ENCODE peak calls at places on chromosomes 3 and 15, in seven cellular contexts. B is right atrium auricular region, K is K562, I is fibroblast of mammary gland, U is GM12865, S is heart left ventricle, Y is fibroblast of lung. L is an unnamed sample.
A peak's percentile ranks its signal among the peaks of the same experiment; 100 is the strongest.

GRCh38 chr3:33438871-33439270 is 1.3 kb downstream of the UBP1 start:
- DNase-seq in B (no peak), K (no peak), U (no peak), S (no peak), Y (no peak), I (peak; percentile 40), L (no peak)

GRCh38 chr15:29129221-29129620 is 140.4 kb downstream of the NSMCE3 start:
- DNase-seq in Y (no peak), I (no peak), K (no peak), B (no peak), U (no peak), S (no peak), L (no peak)

GRCh38 chr3:36919439-36920160 is 25.3 kb downstream of the TRANK1 start:
- DNase-seq in K (no peak), I (no peak), Y (no peak), S (no peak), U (no peak), B (no peak), L (no peak)

GRCh38 chr15:62254137-62254934 is 89.3 kb upstream of the C2CD4B start:
- DNase-seq in Y (peak; percentile 37), K (peak; percentile 71), B (peak; percentile 66), S (peak; percentile 82), I (peak; percentile 58), U (peak; percentile 60), L (no peak)

GRCh38 chr15:83285979-83286553 is 1.6 kb upstream of the BNC1 start:
- DNase-seq in K (no peak), S (no peak), U (no peak), Y (peak; percentile 95), B (no peak), I (peak; percentile 81), L (no peak)

GRCh38 chr15:100710744-100711478 is 108.5 kb downstream of the ASB7 start:
- DNase-seq in Y (no peak), I (no peak), S (no peak), U (no peak), B (peak; percentile 28), K (no peak), L (no peak)

GRCh38 chr15:39748276-39748675 is 34.4 kb downstream of the FSIP1 start:
- DNase-seq in K (no peak), B (no peak), I (peak; percentile 44), U (no peak), Y (no peak), S (no peak), L (no peak)

GRCh38 chr15:79978694-79979519 is 7.9 kb upstream of the BCL2A1 start:
- DNase-seq in Y (peak; percentile 60), U (peak; percentile 86), S (no peak), I (peak; percentile 90), B (peak; percentile 57), K (no peak), L (peak; percentile 85)

GRCh38 chr15:42457445-42458442 is 33.2 kb downstream of the ZNF106 start:
- DNase-seq in Y (peak; percentile 96), B (peak; percentile 85), U (peak; percentile 57), K (no peak), I (peak; percentile 95), S (peak; percentile 67), L (peak; percentile 30)

GRCh38 chr15:66130496-66131014 is 123.0 kb downstream of the MEGF11 start:
- DNase-seq in S (no peak), K (no peak), I (no peak), Y (no peak), U (no peak), B (no peak), L (no peak)

GRCh38 chr3:159432721-159433300 is 555.8 kb upstream of the IL12A start:
- DNase-seq in S (no peak), B (no peak), K (no peak), U (no peak), Y (peak; percentile 74), I (peak; percentile 11), L (no peak)

GRCh38 chr3:67790043-67790442 is 135.6 kb upstream of the SUCLG2 start:
- DNase-seq in U (peak; percentile 65), B (no peak), Y (peak; percentile 21), S (no peak), K (peak; percentile 38), I (peak; percentile 58), L (peak; percentile 31)

GRCh38 chr3:123447416-123447748 is 1.5 kb downstream of the ADCY5 start:
- DNase-seq in I (no peak), U (no peak), S (no peak), B (no peak), K (no peak), Y (no peak), L (no peak)

GRCh38 chr3:103056552-103056951 is 621.7 kb downstream of the ZPLD1 start:
- DNase-seq in K (no peak), U (peak; percentile 1), Y (no peak), I (no peak), B (no peak), S (no peak), L (no peak)

GRCh38 chr15:51108933-51109550 is 14.3 kb upstream of the TNFAIP8L3 start:
- DNase-seq in S (no peak), U (no peak), I (peak; percentile 93), K (no peak), B (no peak), Y (peak; percentile 100), L (no peak)

GRCh38 chr3:16936233-16936632 is 51.5 kb downstream of the PLCL2 start:
- DNase-seq in K (peak; percentile 78), I (no peak), S (no peak), Y (no peak), U (no peak), B (no peak), L (no peak)

GRCh38 chr15:39624806-39625205 is 43.9 kb downstream of the THBS1 start:
- DNase-seq in I (peak; percentile 93), Y (peak; percentile 93), S (peak; percentile 72), B (peak; percentile 87), U (peak; percentile 90), K (no peak), L (no peak)

GRCh38 chr3:23999012-23999641 is 54.0 kb downstream of the NR1D2 start:
- DNase-seq in B (peak; percentile 83), I (peak; percentile 66), Y (peak; percentile 14), K (peak; percentile 59), U (peak; percentile 65), S (peak; percentile 77), L (no peak)

GRCh38 chr15:81002254-81003022 is 1.7 kb downstream of the TLNRD1 start:
- DNase-seq in U (peak; percentile 51), I (no peak), K (no peak), Y (peak; percentile 22), S (peak; percentile 68), B (no peak), L (no peak)

GRCh38 chr3:6679510-6679909 is 181.4 kb upstream of the GRM7 start:
- DNase-seq in K (no peak), I (no peak), S (no peak), Y (no peak), U (peak; percentile 75), B (no peak), L (peak; percentile 8)

GRCh38 chr15:51736069-51736468 is 1.4 kb downstream of the LYSMD2 start:
- DNase-seq in B (no peak), Y (no peak), U (peak; percentile 86), I (no peak), K (no peak), S (no peak), L (no peak)

GRCh38 chr3:67401911-67402310 is 252.5 kb downstream of the SUCLG2 start:
- DNase-seq in U (no peak), B (no peak), Y (no peak), K (no peak), S (no peak), I (peak; percentile 24), L (no peak)

GRCh38 chr3:27078246-27078913 is 290.8 kb downstream of the NEK10 start:
- DNase-seq in Y (no peak), B (no peak), U (no peak), S (no peak), I (no peak), K (no peak), L (no peak)

GRCh38 chr15:42593143-42593542 is 17.7 kb downstream of the STARD9 start:
- DNase-seq in U (no peak), I (peak; percentile 63), K (no peak), Y (no peak), S (no peak), B (peak; percentile 78), L (no peak)

GRCh38 chr3:109115451-109115850 is 2.5 kb downstream of the MORC1 start:
- DNase-seq in K (no peak), I (no peak), B (no peak), Y (peak; percentile 23), S (no peak), U (no peak), L (no peak)

GRCh38 chr15:90413411-90414379 is 25.7 kb downstream of the IQGAP1 start:
- DNase-seq in I (peak; percentile 57), B (no peak), Y (peak; percentile 73), U (no peak), S (no peak), K (no peak), L (no peak)

GRCh38 chr15:38885001-38885400 is 320.4 kb upstream of the RASGRP1 start:
- DNase-seq in K (no peak), U (no peak), S (no peak), B (no peak), I (peak; percentile 48), Y (peak; percentile 64), L (no peak)

DNA sequence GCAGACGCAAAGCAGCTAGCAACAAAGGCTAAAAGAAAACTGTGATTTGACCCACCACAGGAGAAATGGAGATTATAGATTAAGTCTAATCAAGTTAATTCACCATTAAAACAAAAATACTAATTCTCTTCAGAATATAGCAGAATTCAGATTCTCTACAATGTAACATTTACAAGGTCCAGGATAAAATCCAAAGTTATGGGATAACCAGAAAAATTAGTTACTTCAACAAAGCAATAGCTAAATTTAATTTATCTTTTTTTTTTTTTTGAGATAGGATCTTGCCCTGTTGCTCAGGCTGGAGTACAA is 284.6 kb upstream of the MANF start:
- DNase-seq in B (no peak), U (no peak), I (no peak), K (no peak), S (no peak), Y (no peak), L (no peak)
- TF ChIP-seq CTCF in B (no peak), U (no peak), I (no peak), K (no peak), S (no peak), Y (no peak), L (no peak)

GRCh38 chr3:139389552-139390368 is at the start of gene COPB2:
- DNase-seq in I (peak; percentile 99), S (peak; percentile 99), U (peak; percentile 98), B (peak; percentile 100), Y (peak; percentile 99), K (peak; percentile 98), L (peak; percentile 94)

GRCh38 chr3:139388961-139389551 is 391 bp downstream of the COPB2 start:
- DNase-seq in I (no peak), U (peak; percentile 12), Y (peak; percentile 2), S (no peak), K (no peak), B (no peak), L (no peak)

GRCh38 chr3:139388077-139388476 is 1.4 kb downstream of the COPB2 start:
- DNase-seq in K (no peak), I (no peak), Y (no peak), B (no peak), U (no peak), S (no peak), L (no peak)
- H3K4me3 ChIP-seq in K (peak overlapping the region; percentile 92), I (peak overlapping the region; percentile 99), Y (peak overlapping the region; percentile 100), B (no peak overlapping the region), U (peak overlapping the region; percentile 80), S (peak overlapping the region; percentile 89), L (peak overlapping the region; percentile 99)

GRCh38 chr3:189169728-189170127 is 2.0 kb upstream of the TPRG1 start:
- DNase-seq in Y (no peak), I (no peak), B (no peak), U (no peak), S (no peak), K (no peak), L (no peak)
- TF ChIP-seq CTCF in Y (no peak), I (no peak), B (no peak), U (no peak), S (no peak), K (no peak), L (peak; percentile 37)

GRCh38 chr3:193391902-193392301 is 13.3 kb upstream of the ATP13A5 start:
- DNase-seq in Y (peak; percentile 89), U (no peak), K (no peak), I (no peak), S (no peak), B (no peak), L (no peak)
- H3K4me3 ChIP-seq in Y (no peak overlapping the region), U (no peak overlapping the region), K (no peak overlapping the region), I (no peak overlapping the region), S (no peak overlapping the region), B (no peak overlapping the region), L (no peak overlapping the region)